ENCODE peak calls at places on chromosome 5, in six cellular contexts. Z is fibroblast of the aortic adventitia, S is stomach, K is choroid plexus epithelial cell, Y is IMR-90, V is bronchial epithelial cell. B is an unnamed sample.

GRCh38 chr5:57551974-57552537 is 69.4 kb upstream of the ACTBL2 start:
- DNase-seq in K (no peak), Y (peak), V (no peak), S (no peak), Z (no peak), B (no peak)

GRCh38 chr5:31469886-31470285 is 62.0 kb downstream of the DROSHA start:
- DNase-seq in S (no peak), Y (peak), K (peak), V (no peak), Z (no peak), B (no peak)

GRCh38 chr5:35012796-35013195 is 35.0 kb downstream of the AGXT2 start:
- DNase-seq in Z (no peak), S (no peak), K (peak), V (no peak), Y (no peak), B (no peak)

GRCh38 chr5:10030219-10030831 is 219.4 kb downstream of the ATPSCKMT start:
- DNase-seq in K (peak), S (no peak), V (peak), Z (peak), Y (peak), B (peak)

GRCh38 chr5:174399411-174399810 is 325.0 kb upstream of the MSX2 start:
- DNase-seq in V (no peak), Z (no peak), S (no peak), Y (no peak), K (no peak), B (no peak)

GRCh38 chr5:160330212-160330611 is 17.8 kb upstream of the CCNJL start:
- DNase-seq in S (no peak), Z (no peak), Y (no peak), K (no peak), V (no peak), B (no peak)

GRCh38 chr5:72223371-72223770 is 96.7 kb downstream of the MRPS27 start:
- DNase-seq in K (no peak), Y (no peak), Z (no peak), V (no peak), S (no peak), B (no peak)

GRCh38 chr5:175867587-175868347 is 3.6 kb upstream of the CPLX2 start:
- DNase-seq in Z (no peak), Y (no peak), K (peak), S (no peak), V (no peak), B (no peak)

GRCh38 chr5:158658439-158659230 is 441.1 kb downstream of the EBF1 start:
- DNase-seq in S (no peak), Y (peak), K (peak), V (no peak), Z (peak), B (peak)

GRCh38 chr5:17306726-17307091 is 89.3 kb downstream of the BASP1 start:
- DNase-seq in Z (no peak), V (no peak), S (no peak), Y (no peak), K (no peak), B (no peak)

GRCh38 chr5:113606298-113607134 is 93.0 kb downstream of the YTHDC2 start:
- DNase-seq in Z (peak), V (peak), K (peak), S (peak), Y (peak), B (peak)

GRCh38 chr5:7397005-7397546 is 1.1 kb downstream of the ADCY2 start:
- DNase-seq in S (no peak), K (no peak), Z (peak), Y (no peak), V (no peak), B (peak)

GRCh38 chr5:131270809-131271208 is 7.0 kb downstream of the CDC42SE2 start:
- DNase-seq in K (peak), S (no peak), Z (peak), Y (peak), V (peak), B (no peak)

GRCh38 chr5:121988443-121988842 is 26.7 kb downstream of the SRFBP1 start:
- DNase-seq in Z (no peak), Y (no peak), K (no peak), V (no peak), S (no peak), B (peak)

GRCh38 chr5:180133060-180133459 is 61.5 kb upstream of the RNF130 start:
- DNase-seq in Z (no peak), V (no peak), K (no peak), Y (no peak), S (peak), B (no peak)

GRCh38 chr5:132283423-132284043 is 10.7 kb upstream of the SLC22A4 start:
- DNase-seq in Y (peak), K (peak), Z (peak), S (peak), V (peak), B (peak)

GRCh38 chr5:169804861-169805260 is 167.8 kb downstream of the DOCK2 start:
- DNase-seq in Y (peak), S (no peak), K (peak), Z (peak), V (no peak), B (peak)

GRCh38 chr5:72402959-72403628 is 82.9 kb downstream of the PTCD2 start:
- DNase-seq in Y (no peak), K (peak), S (peak), Z (peak), V (no peak), B (peak)

GRCh38 chr5:149262315-149262714 is 9.3 kb upstream of the AFAP1L1 start:
- DNase-seq in K (no peak), S (no peak), Z (no peak), V (peak), Y (no peak), B (no peak)

GRCh38 chr5:53406630-53407316 is 73.7 kb upstream of the FST start:
- DNase-seq in S (no peak), Z (peak), K (peak), V (peak), Y (peak), B (peak)

GRCh38 chr5:86814907-86815306 is 197.2 kb downstream of the COX7C start:
- DNase-seq in K (no peak), S (no peak), Y (no peak), Z (no peak), V (no peak), B (no peak)

GRCh38 chr5:141695627-141696180 is 13.7 kb upstream of the ARAP3 start:
- DNase-seq in V (peak), S (peak), Y (no peak), Z (no peak), K (no peak), B (no peak)

GRCh38 chr5:7518947-7519560 is 123.1 kb downstream of the ADCY2 start:
- DNase-seq in V (no peak), K (no peak), Z (no peak), S (no peak), Y (no peak), B (no peak)

GRCh38 chr5:58497956-58498942 is 7.0 kb downstream of the GAPT start:
- DNase-seq in K (peak), Y (peak), S (peak), Z (peak), V (peak), B (peak)

GRCh38 chr5:36177715-36178556 is 26.0 kb downstream of the SKP2 start:
- DNase-seq in V (peak), Y (peak), S (no peak), K (peak), Z (peak), B (peak)

GRCh38 chr5:9655641-9656040 is 25.5 kb upstream of the TAS2R1 start:
- DNase-seq in K (peak), Y (peak), V (no peak), Z (no peak), S (no peak), B (no peak)

GRCh38 chr5:42948961-42949347 is 91.2 kb downstream of the ANXA2R start:
- DNase-seq in Y (no peak), Z (no peak), K (no peak), V (no peak), S (no peak), B (no peak)

GRCh38 chr5:17620627-17621026 is 10.4 kb downstream of the TAF11L12 start:
- DNase-seq in Z (no peak), S (no peak), Y (no peak), K (no peak), V (no peak), B (no peak)

GRCh38 chr5:36722913-36723312 is 116.5 kb downstream of the SLC1A3 start:
- DNase-seq in Z (no peak), K (peak), V (no peak), S (no peak), Y (peak), B (peak)

GRCh38 chr5:32489791-32490581 is 45.4 kb upstream of the ZFR start:
- DNase-seq in Z (peak), Y (peak), S (peak), K (peak), V (peak), B (peak)
- TF ChIP-seq CTCF in Z (peak), Y (peak), S (peak), K (peak), V (peak), B (peak)

GRCh38 chr5:154824070-154824469 is 26.3 kb downstream of the FAXDC2 start:
- DNase-seq in Y (no peak), V (no peak), S (no peak), Z (no peak), K (no peak), B (no peak)
- H3K4me3 ChIP-seq in Y (no peak), V (no peak), S (no peak), Z (no peak), K (no peak), B (no peak)

GRCh38 chr5:50978903-50979302 is 312.5 kb downstream of the PARP8 start:
- DNase-seq in K (no peak), V (no peak), S (no peak), Y (no peak), Z (no peak), B (no peak)
- TF ChIP-seq CTCF in K (no peak), V (no peak), S (no peak), Y (no peak), Z (no peak), B (no peak)

GRCh38 chr5:51395666-51396356 is 12.6 kb downstream of the ISL1 start:
- DNase-seq in K (no peak), Y (no peak), S (no peak), V (no peak), Z (no peak), B (no peak)

GRCh38 chr5:51397996-51398395 is 14.7 kb downstream of the ISL1 start:
- DNase-seq in K (no peak), V (no peak), S (no peak), Z (no peak), Y (no peak), B (no peak)

GRCh38 chr5:51396797-51397196 is 13.5 kb downstream of the ISL1 start:
- DNase-seq in V (peak), Y (no peak), Z (no peak), S (no peak), K (no peak), B (no peak)

GRCh38 chr5:51399636-51399993 is 16.4 kb downstream of the ISL1 start:
- DNase-seq in Z (no peak), Y (no peak), S (no peak), K (no peak), V (no peak), B (no peak)

DNA sequence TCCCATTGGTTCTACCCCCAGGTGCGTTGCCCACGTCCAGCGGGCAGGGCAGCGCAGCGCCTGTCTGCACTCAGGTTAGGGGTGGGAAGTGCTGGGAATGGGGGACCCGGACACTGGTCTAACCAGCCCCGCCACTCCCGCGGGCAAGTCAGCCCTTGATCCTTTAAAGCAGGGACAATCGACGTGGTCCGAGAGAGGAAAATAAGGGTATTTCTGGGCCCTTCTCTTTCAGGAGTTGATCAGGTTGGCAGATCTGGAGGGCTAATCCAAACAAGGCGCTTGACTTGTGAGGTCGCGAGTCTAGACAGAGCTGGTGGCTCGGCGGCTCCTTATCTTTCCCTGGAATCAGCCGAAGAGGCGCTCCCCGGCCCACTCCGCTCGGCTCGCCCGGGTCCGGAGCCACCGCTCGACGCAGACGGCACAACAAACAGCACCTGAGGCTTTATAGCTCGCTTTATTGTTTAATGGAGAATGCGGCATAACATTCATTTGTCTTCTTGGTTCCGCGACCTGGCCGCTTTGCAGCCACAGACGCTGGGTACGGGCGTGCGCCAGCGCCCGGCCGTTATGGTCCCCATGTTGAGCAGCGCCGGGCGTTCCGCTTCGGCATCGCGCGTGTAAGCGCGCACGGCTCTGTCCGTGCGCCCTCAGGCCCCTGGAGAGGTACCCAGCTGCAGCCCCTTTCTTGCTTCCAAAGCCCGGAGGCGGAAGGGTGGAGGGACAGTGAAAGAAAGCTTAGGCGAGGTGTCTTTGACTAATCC is 15.8 kb downstream of the ISL1 start:
- DNase-seq in Y (no peak), S (no peak), K (no peak), Z (no peak), V (no peak), B (no peak)
- H3K4me3 ChIP-seq in Y (no peak), S (peak), K (no peak), Z (no peak), V (peak), B (no peak)

GRCh38 chr5:172162348-172162747 is 25.7 kb downstream of the STK10 start:
- DNase-seq in K (peak), Z (peak), S (no peak), Y (peak), V (no peak), B (no peak)
- TF ChIP-seq CTCF in K (peak), Z (peak), S (no peak), Y (peak), V (no peak), B (no peak)